ENCODE peak calls at places on chromosomes 4 and X, in four cellular contexts. U is GM10248, X is activated B cell treated with CpG ODN at 0.5 μM for 24 hours, N is NCI-H2107. P is an unnamed sample.

GRCh38 chr4:33071552-33071951 is 2351.4 kb downstream of the PCDH7 start:
- DNase-seq in U (no peak), X (no peak), N (no peak), P (no peak)

GRCh38 chr4:23956601-23957364 is 66.9 kb upstream of the PPARGC1A start:
- DNase-seq in U (no peak), X (no peak), N (no peak), P (no peak)

GRCh38 chrX:79259073-79259689 is 108.0 kb downstream of the ITM2A start:
- DNase-seq in U (peak; percentile 22), X (no peak), N (no peak), P (no peak)

GRCh38 chr4:95038791-95039190 is 281.0 kb downstream of the BMPR1B start:
- DNase-seq in U (no peak), X (no peak), N (no peak), P (no peak)

GRCh38 chr4:19883841-19884240 is 367.9 kb upstream of the SLIT2 start:
- DNase-seq in U (no peak), X (no peak), N (no peak), P (no peak)

GRCh38 chr4:8377103-8378075 is 63.1 kb downstream of the ACOX3 start:
- DNase-seq in U (no peak), X (no peak), N (no peak), P (no peak)

GRCh38 chr4:40523581-40523980 is 106.1 kb downstream of the RBM47 start:
- DNase-seq in U (no peak), X (no peak), N (no peak), P (no peak)

GRCh38 chrX:39473812-39474211 is 623.9 kb downstream of the BCOR start:
- DNase-seq in U (no peak), X (no peak), N (no peak), P (no peak)

GRCh38 chr4:98508825-98509539 is 149.4 kb downstream of the TSPAN5 start:
- DNase-seq in U (no peak), X (no peak), N (no peak), P (no peak)

GRCh38 chr4:149645790-149646189 is 169.9 kb downstream of the IQCM start:
- DNase-seq in U (no peak), X (no peak), N (no peak), P (no peak)

GRCh38 chr4:122831515-122832196 is 5.0 kb downstream of the FGF2 start:
- DNase-seq in U (no peak), X (no peak), N (no peak), P (no peak)

GRCh38 chrX:130915302-130915701 is 12.3 kb upstream of the ENOX2 start:
- DNase-seq in U (no peak), X (no peak), N (no peak), P (no peak)

GRCh38 chr4:153467154-153467896 is 1.2 kb downstream of the TMEM131L start:
- DNase-seq in U (peak; percentile 90), X (peak; percentile 82), N (no peak), P (peak; percentile 74)

GRCh38 chr4:96260071-96260682 is 420.3 kb downstream of the PDHA2 start:
- DNase-seq in U (no peak), X (no peak), N (no peak), P (no peak)

GRCh38 chr4:121822796-121823504 is 733 bp downstream of the CCNA2 start:
- DNase-seq in U (peak; percentile 50), X (no peak), N (no peak), P (peak; percentile 22)

GRCh38 chrX:153459976-153460375 is 10.4 kb downstream of the HAUS7 start:
- DNase-seq in U (no peak), X (no peak), N (no peak), P (no peak)

GRCh38 chrX:16892504-16893362 is 22.6 kb upstream of the RBBP7 start:
- DNase-seq in U (peak; percentile 67), X (no peak), N (peak; percentile 55), P (peak; percentile 53)